ENCODE peak calls at places on chromosomes 6 and 20, in five cellular contexts. I is non-pigmented ciliary epithelial cell, Z is posterior vena cava, J is type B pancreatic cell, Y is GM12865. K is an unnamed sample.
A peak's percentile ranks its signal among the peaks of the same experiment; 100 is the strongest.

GRCh38 chr20:24732599-24732998 is 216.5 kb upstream of the CST7 start:
- DNase-seq in I (no peak), Z (no peak), J (no peak), Y (no peak), K (no peak)

GRCh38 chr20:23103284-23104018 is 17.3 kb upstream of the CD93 start:
- DNase-seq in I (no peak), Z (no peak), J (no peak), Y (no peak), K (peak; percentile 34)

GRCh38 chr6:37137881-37138568 is 31.9 kb upstream of the PIM1 start:
- DNase-seq in I (peak; percentile 79), Z (no peak), J (no peak), Y (no peak), K (no peak)

GRCh38 chr6:15524736-15525401 is 138.0 kb downstream of the DTNBP1 start:
- DNase-seq in I (no peak), Z (no peak), J (no peak), Y (no peak), K (no peak)

GRCh38 chr20:61443541-61444126 is 191.6 kb downstream of the CDH4 start:
- DNase-seq in I (no peak), Z (no peak), J (no peak), Y (no peak), K (no peak)

GRCh38 chr6:17998003-17998402 is 10.6 kb upstream of the KIF13A start:
- DNase-seq in I (no peak), Z (no peak), J (no peak), Y (no peak), K (no peak)

GRCh38 chr6:29829766-29830165 is 2.1 kb downstream of the HLA-G start:
- DNase-seq in I (no peak), Z (peak; percentile 26), J (no peak), Y (no peak), K (no peak)

GRCh38 chr6:160714731-160715130 is 12.7 kb downstream of the PLG start:
- DNase-seq in I (no peak), Z (no peak), J (no peak), Y (no peak), K (no peak)

GRCh38 chr6:92777146-92777740 is 642.1 kb downstream of the EPHA7 start:
- DNase-seq in I (peak; percentile 10), Z (no peak), J (no peak), Y (peak; percentile 40), K (no peak)